ENCODE peak calls at places on chromosomes 3 and 15, in seven cellular contexts. One of them, this sample, is unnamed.

GRCh38 chr3:196179380-196180308 is 31.6 kb downstream of the ZDHHC19 start:
- DNase-seq in H1: no peak
- DNase-seq in GM12878: peak; percentile 98
- DNase-seq in HepG2: no peak
- DNase-seq in K562: peak; percentile 74
- DNase-seq in HCT116: no peak
- DNase-seq in endothelial cell of umbilical vein: peak; percentile 25
- DNase-seq in this sample: no peak

GRCh38 chr3:16468114-16469098 is 45.1 kb downstream of the RFTN1 start:
- DNase-seq in HepG2: no peak
- DNase-seq in endothelial cell of umbilical vein: peak; percentile 78
- DNase-seq in K562: no peak
- DNase-seq in HCT116: no peak
- DNase-seq in GM12878: no peak
- DNase-seq in H1: no peak
- DNase-seq in this sample: no peak

GRCh38 chr15:62392411-62392810 is 227.3 kb upstream of the C2CD4B start:
- DNase-seq in HepG2: peak; percentile 75
- DNase-seq in H1: no peak
- DNase-seq in GM12878: no peak
- DNase-seq in HCT116: no peak
- DNase-seq in K562: no peak
- DNase-seq in endothelial cell of umbilical vein: no peak
- DNase-seq in this sample: no peak

GRCh38 chr3:81472600-81473362 is 288.7 kb downstream of the GBE1 start:
- DNase-seq in GM12878: no peak
- DNase-seq in HCT116: no peak
- DNase-seq in endothelial cell of umbilical vein: peak; percentile 92
- DNase-seq in HepG2: no peak
- DNase-seq in K562: no peak
- DNase-seq in H1: no peak
- DNase-seq in this sample: no peak

GRCh38 chr3:12681586-12682371 is 17.9 kb upstream of the RAF1 start:
- DNase-seq in HCT116: no peak
- DNase-seq in K562: no peak
- DNase-seq in endothelial cell of umbilical vein: no peak
- DNase-seq in H1: no peak
- DNase-seq in HepG2: no peak
- DNase-seq in GM12878: no peak
- DNase-seq in this sample: no peak

GRCh38 chr15:26702381-26702780 is 70.5 kb downstream of the GABRB3 start:
- DNase-seq in H1: no peak
- DNase-seq in K562: no peak
- DNase-seq in endothelial cell of umbilical vein: no peak
- DNase-seq in HepG2: no peak
- DNase-seq in HCT116: no peak
- DNase-seq in GM12878: no peak
- DNase-seq in this sample: no peak

GRCh38 chr15:72033711-72034110 is 84.2 kb downstream of the MYO9A start:
- DNase-seq in endothelial cell of umbilical vein: no peak
- DNase-seq in HepG2: no peak
- DNase-seq in K562: no peak
- DNase-seq in HCT116: no peak
- DNase-seq in GM12878: no peak
- DNase-seq in H1: no peak
- DNase-seq in this sample: no peak

GRCh38 chr15:68346986-68347385 is 69.4 kb downstream of the FEM1B start:
- DNase-seq in H1: no peak
- DNase-seq in endothelial cell of umbilical vein: no peak
- DNase-seq in GM12878: no peak
- DNase-seq in HCT116: no peak
- DNase-seq in K562: no peak
- DNase-seq in HepG2: no peak
- DNase-seq in this sample: no peak

GRCh38 chr15:59048897-59049296 is 56.0 kb upstream of the CCNB2 start:
- DNase-seq in H1: no peak
- DNase-seq in endothelial cell of umbilical vein: no peak
- DNase-seq in K562: no peak
- DNase-seq in GM12878: no peak
- DNase-seq in HepG2: no peak
- DNase-seq in HCT116: no peak
- DNase-seq in this sample: no peak

GRCh38 chr3:32937331-32937730 is 14.1 kb upstream of the CCR4 start:
- DNase-seq in HCT116: no peak
- DNase-seq in GM12878: no peak
- DNase-seq in endothelial cell of umbilical vein: no peak
- DNase-seq in HepG2: no peak
- DNase-seq in H1: no peak
- DNase-seq in K562: no peak
- DNase-seq in this sample: no peak

GRCh38 chr3:129506272-129506742 is 22.1 kb upstream of the RHO start:
- DNase-seq in H1: no peak
- DNase-seq in HepG2: no peak
- DNase-seq in K562: no peak
- DNase-seq in endothelial cell of umbilical vein: no peak
- DNase-seq in GM12878: no peak
- DNase-seq in HCT116: no peak
- DNase-seq in this sample: no peak

GRCh38 chr15:85527907-85528306 is 147.5 kb downstream of the AKAP13 start:
- DNase-seq in endothelial cell of umbilical vein: peak; percentile 86
- DNase-seq in K562: no peak
- DNase-seq in HCT116: no peak
- DNase-seq in H1: no peak
- DNase-seq in GM12878: no peak
- DNase-seq in HepG2: no peak
- DNase-seq in this sample: no peak

GRCh38 chr3:16319307-16319706 is 54.3 kb downstream of the OXNAD1 start:
- DNase-seq in H1: no peak
- DNase-seq in K562: peak; percentile 84
- DNase-seq in HepG2: peak; percentile 25
- DNase-seq in endothelial cell of umbilical vein: no peak
- DNase-seq in HCT116: peak; percentile 13
- DNase-seq in GM12878: no peak
- DNase-seq in this sample: no peak

GRCh38 chr3:148718982-148719862 is 21.5 kb downstream of the AGTR1 start:
- DNase-seq in K562: no peak
- DNase-seq in HCT116: peak; percentile 4
- DNase-seq in H1: no peak
- DNase-seq in endothelial cell of umbilical vein: no peak
- DNase-seq in HepG2: no peak
- DNase-seq in GM12878: no peak
- DNase-seq in this sample: no peak

GRCh38 chr15:88908697-88909621 is 4.2 kb downstream of the MFGE8 start:
- DNase-seq in K562: no peak
- DNase-seq in GM12878: no peak
- DNase-seq in H1: no peak
- DNase-seq in HepG2: no peak
- DNase-seq in endothelial cell of umbilical vein: no peak
- DNase-seq in HCT116: no peak
- DNase-seq in this sample: no peak

GRCh38 chr15:52652286-52652685 is 26.9 kb downstream of the ATOSA start:
- DNase-seq in endothelial cell of umbilical vein: no peak
- DNase-seq in K562: no peak
- DNase-seq in HCT116: no peak
- DNase-seq in H1: no peak
- DNase-seq in HepG2: no peak
- DNase-seq in GM12878: no peak
- DNase-seq in this sample: no peak
- H3K9ac ChIP-seq in endothelial cell of umbilical vein: peak overlapping the region; percentile 55
- H3K9ac ChIP-seq in K562: peak overlapping the region; percentile 47
- H3K9ac ChIP-seq in HCT116: peak overlapping the region; percentile 42
- H3K9ac ChIP-seq in H1: no peak overlapping the region
- H3K9ac ChIP-seq in HepG2: peak overlapping the region; percentile 55
- H3K9ac ChIP-seq in GM12878: no peak overlapping the region
- H3K9ac ChIP-seq in this sample: no peak overlapping the region

GRCh38 chr15:66614456-66615174 is 48.8 kb upstream of the LCTL start:
- DNase-seq in GM12878: no peak
- DNase-seq in endothelial cell of umbilical vein: no peak
- DNase-seq in HepG2: no peak
- DNase-seq in K562: no peak
- DNase-seq in H1: no peak
- DNase-seq in HCT116: no peak
- DNase-seq in this sample: no peak

GRCh38 chr15:66615175-66615495 is 49.3 kb upstream of the LCTL start:
- DNase-seq in K562: no peak
- DNase-seq in H1: no peak
- DNase-seq in HCT116: no peak
- DNase-seq in HepG2: no peak
- DNase-seq in endothelial cell of umbilical vein: no peak
- DNase-seq in GM12878: no peak
- DNase-seq in this sample: no peak

GRCh38 chr15:66619152-66619903 is 53.5 kb upstream of the LCTL start:
- DNase-seq in HCT116: peak; percentile 49
- DNase-seq in K562: peak; percentile 71
- DNase-seq in GM12878: no peak
- DNase-seq in endothelial cell of umbilical vein: peak; percentile 72
- DNase-seq in HepG2: peak; percentile 52
- DNase-seq in H1: peak; percentile 91
- DNase-seq in this sample: no peak

GRCh38 chr15:66615846-66616245 is 50.0 kb upstream of the LCTL start:
- DNase-seq in K562: no peak
- DNase-seq in endothelial cell of umbilical vein: no peak
- DNase-seq in GM12878: no peak
- DNase-seq in HepG2: no peak
- DNase-seq in H1: no peak
- DNase-seq in HCT116: no peak
- DNase-seq in this sample: no peak

DNA sequence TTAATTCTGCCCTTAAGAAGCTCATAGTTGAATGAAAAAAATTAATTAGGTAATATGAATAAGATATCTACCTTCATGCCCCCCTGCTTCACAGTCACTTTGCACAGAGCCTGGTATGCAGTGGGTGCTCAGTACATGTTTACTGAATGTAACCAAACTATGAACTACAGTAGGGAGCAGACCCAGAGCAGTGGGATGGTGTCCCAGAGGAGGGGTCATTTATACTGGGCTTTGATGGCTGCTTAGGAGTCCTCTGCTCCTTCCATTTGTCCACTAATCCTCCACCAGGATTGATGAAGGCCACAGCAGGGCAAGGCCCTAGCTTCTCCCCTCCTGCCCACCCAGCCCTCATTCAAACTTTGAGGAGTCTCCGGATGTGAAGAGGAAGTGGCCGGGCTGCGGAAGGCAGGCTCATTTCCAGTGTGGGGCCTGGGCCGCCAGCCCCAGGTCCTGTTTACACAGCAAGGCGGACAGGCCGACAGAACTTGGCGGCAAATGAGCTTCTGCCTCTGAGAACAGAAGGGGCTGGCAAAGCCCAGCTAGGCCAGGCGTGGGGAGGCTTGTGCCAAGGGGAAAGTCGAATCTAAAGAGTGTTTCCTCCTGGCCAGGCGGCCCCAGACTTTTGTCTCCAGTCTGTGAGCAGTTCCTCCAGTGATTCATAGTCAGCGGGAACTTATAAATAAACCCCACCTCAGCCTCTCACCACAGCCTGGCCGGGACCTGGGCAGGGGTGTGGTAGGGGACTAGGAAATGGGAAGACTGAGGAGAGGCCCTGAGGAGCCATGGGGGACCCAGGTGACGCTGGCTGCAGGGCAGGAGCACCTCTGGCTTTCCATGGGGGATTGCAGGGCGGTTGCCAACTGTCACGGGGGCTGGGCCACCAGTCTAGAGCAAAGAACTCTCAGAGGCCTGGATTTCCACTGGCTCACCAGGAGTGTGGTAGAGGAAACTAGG is 51.6 kb upstream of the LCTL start:
- DNase-seq in HCT116: no peak
- DNase-seq in K562: no peak
- DNase-seq in HepG2: peak; percentile 36
- DNase-seq in endothelial cell of umbilical vein: peak; percentile 97
- DNase-seq in H1: no peak
- DNase-seq in GM12878: no peak
- DNase-seq in this sample: no peak
- TF ChIP-seq POLR2AphosphoS5 in HCT116: no peak
- TF ChIP-seq POLR2AphosphoS5 in K562: no peak
- TF ChIP-seq POLR2AphosphoS5 in HepG2: no peak
- TF ChIP-seq POLR2AphosphoS5 in endothelial cell of umbilical vein: peak; percentile 89
- TF ChIP-seq POLR2AphosphoS5 in H1: no peak
- TF ChIP-seq POLR2AphosphoS5 in GM12878: no peak
- TF ChIP-seq POLR2AphosphoS5 in this sample: no peak

DNA sequence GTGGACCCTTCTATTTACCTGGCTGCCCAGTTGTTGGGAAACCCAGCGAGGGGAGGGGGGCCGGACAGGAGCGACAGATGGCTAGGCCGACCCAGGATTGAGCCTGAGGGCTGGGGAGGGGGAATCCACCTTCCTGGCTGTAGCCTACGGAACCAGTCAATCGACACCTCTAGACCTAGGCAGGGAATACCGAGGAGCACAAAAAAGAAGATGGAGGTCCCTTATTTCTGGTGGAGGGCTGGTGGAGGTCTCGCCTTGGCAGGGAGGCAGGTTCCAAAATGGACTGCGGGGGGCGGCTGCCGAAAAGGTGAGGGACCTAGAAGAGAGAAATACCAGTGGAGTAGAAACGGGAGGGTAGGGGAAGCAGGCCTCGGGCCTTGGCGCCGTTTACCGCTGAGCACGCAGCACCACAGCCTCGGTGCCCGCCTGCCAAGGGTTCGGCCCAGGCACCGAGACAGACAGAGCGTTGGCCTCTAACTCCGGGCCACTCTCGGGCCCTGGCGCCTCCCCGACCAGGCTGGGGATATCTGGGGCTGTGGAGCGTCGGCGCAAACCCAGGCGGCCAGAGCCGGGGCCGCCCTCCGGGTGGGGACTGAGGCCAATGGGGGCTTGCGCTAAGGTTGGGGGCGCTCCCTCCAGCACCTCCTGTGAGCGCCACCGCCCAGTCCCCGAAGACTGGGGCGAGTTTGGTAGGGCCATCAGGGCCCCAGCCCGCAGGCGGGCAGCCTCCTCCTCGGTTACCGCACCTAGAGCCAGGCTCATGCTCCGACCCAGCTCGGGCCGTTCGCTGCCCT is 1.6 kb downstream of the ANKRD63 start:
- DNase-seq in HCT116: no peak
- DNase-seq in K562: no peak
- DNase-seq in endothelial cell of umbilical vein: no peak
- DNase-seq in H1: peak; percentile 68
- DNase-seq in GM12878: no peak
- DNase-seq in HepG2: no peak
- DNase-seq in this sample: no peak
- TF ChIP-seq EZH2 in HCT116: no peak
- TF ChIP-seq EZH2 in K562: no peak
- TF ChIP-seq EZH2 in endothelial cell of umbilical vein: peak; percentile 74
- TF ChIP-seq EZH2 in H1: peak; percentile 66
- TF ChIP-seq EZH2 in GM12878: no peak
- TF ChIP-seq EZH2 in HepG2: no peak
- TF ChIP-seq EZH2 in this sample: no peak

DNA sequence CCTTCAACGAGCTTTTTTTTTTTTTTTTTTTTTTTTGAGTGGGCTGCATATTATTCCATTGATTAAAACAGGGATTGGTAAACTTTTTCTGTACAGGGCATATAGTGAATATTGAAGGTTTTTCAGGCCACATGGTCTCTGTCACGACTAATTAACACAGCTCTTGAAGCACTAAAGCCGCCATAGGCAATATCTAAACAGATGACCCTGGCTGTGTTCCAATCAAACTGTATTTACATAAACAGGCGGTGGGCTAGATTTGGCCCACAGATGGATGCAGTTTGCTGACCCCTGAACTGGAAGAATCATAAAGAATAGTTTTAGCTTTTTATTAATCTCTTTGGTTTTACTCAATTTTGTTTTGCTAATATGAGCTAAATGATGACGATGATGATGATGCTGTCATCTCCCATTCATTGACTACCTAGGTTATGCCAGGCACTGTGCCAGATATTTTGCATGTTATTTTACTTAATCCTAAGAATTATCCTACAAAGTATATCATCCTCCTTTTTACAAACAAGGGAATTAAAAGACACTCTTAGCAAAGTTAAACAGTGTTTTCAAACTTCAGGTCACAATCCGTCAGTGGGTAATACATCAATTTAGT is 54.2 kb downstream of the LMCD1 start:
- DNase-seq in HepG2: no peak
- DNase-seq in H1: no peak
- DNase-seq in HCT116: no peak
- DNase-seq in GM12878: no peak
- DNase-seq in endothelial cell of umbilical vein: no peak
- DNase-seq in K562: no peak
- DNase-seq in this sample: no peak
- H3K9ac ChIP-seq in HepG2: no peak overlapping the region
- H3K9ac ChIP-seq in H1: no peak overlapping the region
- H3K9ac ChIP-seq in HCT116: no peak overlapping the region
- H3K9ac ChIP-seq in GM12878: no peak overlapping the region
- H3K9ac ChIP-seq in endothelial cell of umbilical vein: no peak overlapping the region
- H3K9ac ChIP-seq in K562: no peak overlapping the region
- H3K9ac ChIP-seq in this sample: no peak overlapping the region